ENCODE peak calls at places on chromosomes 7 and 10, in seven cellular contexts. X is sigmoid colon; B is psoas muscle; J is adrenal gland; A is AG09309; U is epithelial cell of esophagus; M is CD8-positive, alpha-beta T cell. W is an unnamed sample.

GRCh38 chr7:131188367-131189339 is 139.0 kb upstream of the MKLN1 start:
- DNase-seq in X (peak), B (peak), J (peak), A (peak), U (peak), M (peak), W (peak)

GRCh38 chr10:112461029-112461887 is 14.2 kb downstream of the VTI1A start:
- DNase-seq in X (no peak), B (no peak), J (no peak), A (peak), U (peak), M (no peak), W (peak)

GRCh38 chr7:67371429-67372305 is 375.0 kb downstream of the TYW1 start:
- DNase-seq in X (peak), B (peak), J (peak), A (peak), U (peak), M (peak), W (peak)

GRCh38 chr7:130387628-130388403 is 7.5 kb downstream of the CPA1 start:
- DNase-seq in X (peak), B (no peak), J (no peak), A (peak), U (no peak), M (no peak), W (peak)

GRCh38 chr10:68371604-68372003 is 35.5 kb downstream of the RUFY2 start:
- DNase-seq in X (no peak), B (no peak), J (no peak), A (no peak), U (no peak), M (no peak), W (no peak)

GRCh38 chr10:123083811-123084210 is 52.0 kb upstream of the HMX3 start:
- DNase-seq in X (no peak), B (no peak), J (no peak), A (no peak), U (no peak), M (no peak), W (no peak)

GRCh38 chr10:119388849-119389345 is 153.6 kb downstream of the RGS10 start:
- DNase-seq in X (no peak), B (no peak), J (no peak), A (no peak), U (peak), M (no peak), W (no peak)

GRCh38 chr7:29806131-29806792 is at the start of gene WIPF3:
- DNase-seq in X (no peak), B (peak), J (peak), A (no peak), U (peak), M (no peak), W (no peak)

GRCh38 chr7:48786951-48787350 is 137.4 kb upstream of the CDC14C start:
- DNase-seq in X (no peak), B (no peak), J (no peak), A (no peak), U (no peak), M (no peak), W (no peak)

GRCh38 chr10:106722524-106722923 is 442.0 kb downstream of the SORCS1 start:
- DNase-seq in X (no peak), B (no peak), J (no peak), A (no peak), U (no peak), M (no peak), W (no peak)

GRCh38 chr7:106139253-106140251 is 27.4 kb upstream of the SYPL1 start:
- DNase-seq in X (peak), B (peak), J (no peak), A (no peak), U (no peak), M (no peak), W (peak)

GRCh38 chr10:129945941-129946760 is 17.9 kb downstream of the EBF3 start:
- DNase-seq in X (peak), B (peak), J (no peak), A (no peak), U (no peak), M (no peak), W (peak)

GRCh38 chr10:74500026-74500704 is 326.2 kb upstream of the KAT6B start:
- DNase-seq in X (no peak), B (no peak), J (no peak), A (no peak), U (no peak), M (no peak), W (no peak)

GRCh38 chr10:63430091-63430998 is 35.4 kb downstream of the JMJD1C start:
- DNase-seq in X (no peak), B (no peak), J (no peak), A (no peak), U (peak), M (no peak), W (peak)

GRCh38 chr10:58438340-58438739 is 53.1 kb downstream of the TFAM start:
- DNase-seq in X (no peak), B (no peak), J (no peak), A (peak), U (peak), M (no peak), W (peak)

GRCh38 chr10:84293574-84294016 is 34.8 kb upstream of the CCSER2 start:
- DNase-seq in X (no peak), B (no peak), J (no peak), A (no peak), U (no peak), M (no peak), W (no peak)

GRCh38 chr7:114402866-114403635 is 11.6 kb upstream of the FOXP2 start:
- DNase-seq in X (no peak), B (no peak), J (no peak), A (no peak), U (no peak), M (no peak), W (no peak)

GRCh38 chr7:46848944-46849343 is 733.0 kb downstream of the TNS3 start:
- DNase-seq in X (no peak), B (no peak), J (no peak), A (peak), U (no peak), M (no peak), W (peak)

GRCh38 chr7:42222891-42223290 is 14.1 kb downstream of the GLI3 start:
- DNase-seq in X (peak), B (no peak), J (no peak), A (no peak), U (no peak), M (no peak), W (no peak)

GRCh38 chr10:76433161-76434005 is 1002.0 kb downstream of the LRMDA start:
- DNase-seq in X (no peak), B (no peak), J (no peak), A (no peak), U (peak), M (no peak), W (no peak)

GRCh38 chr10:107631876-107632275 is 467.4 kb upstream of the SORCS1 start:
- DNase-seq in X (no peak), B (no peak), J (no peak), A (no peak), U (peak), M (no peak), W (no peak)

GRCh38 chr7:93955304-93955703 is 33.8 kb downstream of the GNG11 start:
- DNase-seq in X (no peak), B (no peak), J (no peak), A (no peak), U (no peak), M (no peak), W (no peak)

GRCh38 chr10:29635711-29636144 is 957 bp upstream of the SVIL start:
- DNase-seq in X (no peak), B (no peak), J (no peak), A (no peak), U (no peak), M (peak), W (peak)
- H3K4me3 ChIP-seq in X (no peak), B (peak), J (no peak), A (no peak), U (no peak), M (no peak), W (no peak)

GRCh38 chr10:132453470-132453861 is 56.5 kb downstream of the PWWP2B start:
- DNase-seq in X (no peak), B (no peak), J (no peak), A (no peak), U (no peak), M (no peak), W (no peak)
- H3K4me3 ChIP-seq in X (no peak), B (peak), J (no peak), A (no peak), U (peak), M (no peak), W (peak)

GRCh38 chr7:25857376-25858067 is 294.5 kb upstream of the NFE2L3 start:
- DNase-seq in X (peak), B (peak), J (no peak), A (no peak), U (peak), M (no peak), W (peak)

GRCh38 chr7:25854608-25855497 is 297.1 kb upstream of the NFE2L3 start:
- DNase-seq in X (peak), B (peak), J (peak), A (peak), U (peak), M (no peak), W (peak)

GRCh38 chr7:25858200-25858561 is 293.8 kb upstream of the NFE2L3 start:
- DNase-seq in X (no peak), B (no peak), J (no peak), A (no peak), U (no peak), M (no peak), W (no peak)

GRCh38 chr7:25854059-25854458 is 297.9 kb upstream of the NFE2L3 start:
- DNase-seq in X (no peak), B (no peak), J (no peak), A (no peak), U (no peak), M (no peak), W (no peak)

GRCh38 chr7:25856056-25856780 is 295.8 kb upstream of the NFE2L3 start:
- DNase-seq in X (no peak), B (no peak), J (no peak), A (no peak), U (peak), M (no peak), W (peak)
- H3K4me3 ChIP-seq in X (peak), B (peak), J (no peak), A (peak), U (peak), M (peak), W (peak)

DNA sequence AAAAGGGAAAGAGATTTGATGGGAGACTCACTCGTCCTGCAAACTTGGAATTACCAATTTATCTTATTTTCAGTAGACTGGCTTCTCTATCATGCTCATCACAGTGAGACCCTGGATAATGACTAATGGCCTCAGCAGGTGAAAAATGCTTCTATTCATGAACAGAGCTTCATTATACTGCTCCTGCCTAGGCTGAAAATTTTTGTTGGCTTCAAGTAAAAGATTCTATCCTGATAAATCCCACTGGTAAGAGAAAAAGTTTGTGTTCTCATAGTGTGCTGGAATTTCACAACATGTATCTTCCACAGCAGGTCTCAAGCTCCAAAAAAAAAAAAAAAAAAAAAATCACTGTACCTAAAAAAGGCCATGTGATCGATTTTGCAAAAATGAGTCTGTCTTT is 329.3 kb upstream of the FZD8 start:
- DNase-seq in X (no peak), B (no peak), J (no peak), A (no peak), U (no peak), M (no peak), W (no peak)
- H3K4me3 ChIP-seq in X (no peak), B (no peak), J (no peak), A (no peak), U (no peak), M (no peak), W (no peak)

DNA sequence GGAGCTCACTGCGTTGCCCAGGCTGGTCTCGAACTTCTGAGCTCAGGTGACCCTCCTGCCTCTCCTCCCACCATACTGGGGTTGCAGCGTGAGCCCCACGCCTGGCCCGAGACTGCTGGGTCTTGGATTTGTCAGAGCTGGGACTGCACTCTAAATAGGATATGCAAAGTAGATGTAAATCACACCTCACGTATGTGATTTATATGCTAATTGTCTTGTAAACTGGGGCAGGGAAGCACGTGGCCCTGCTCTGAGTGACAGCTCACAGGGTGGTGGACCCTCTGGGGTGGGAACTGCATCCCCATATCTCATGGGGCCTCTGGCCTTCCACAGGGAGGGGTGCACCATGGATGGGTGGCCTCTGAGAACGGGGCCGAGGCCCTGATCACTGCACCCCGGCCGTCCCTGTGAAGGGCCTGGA is 34.1 kb downstream of the GET4 start:
- DNase-seq in X (no peak), B (no peak), J (no peak), A (no peak), U (no peak), M (no peak), W (no peak)
- H3K4me3 ChIP-seq in X (no peak), B (no peak), J (no peak), A (no peak), U (no peak), M (no peak), W (no peak)

GRCh38 chr10:124453965-124454610 is 4.3 kb upstream of the NKX1-2 start:
- DNase-seq in X (no peak), B (no peak), J (no peak), A (no peak), U (no peak), M (no peak), W (no peak)
- H3K4me3 ChIP-seq in X (no peak), B (no peak), J (no peak), A (no peak), U (no peak), M (no peak), W (no peak)

GRCh38 chr7:117808273-117808868 is 64.9 kb downstream of the CTTNBP2 start:
- DNase-seq in X (no peak), B (peak), J (no peak), A (no peak), U (peak), M (no peak), W (no peak)
- H3K4me3 ChIP-seq in X (no peak), B (no peak), J (no peak), A (no peak), U (no peak), M (no peak), W (no peak)

GRCh38 chr7:149196705-149197171 is 1.4 kb downstream of the ZNF282 start:
- DNase-seq in X (peak), B (no peak), J (peak), A (no peak), U (peak), M (no peak), W (no peak)

GRCh38 chr7:149196151-149196704 is 882 bp downstream of the ZNF282 start:
- DNase-seq in X (peak), B (no peak), J (no peak), A (no peak), U (peak), M (peak), W (no peak)

GRCh38 chr7:149195180-149196150 is at the start of gene ZNF282:
- DNase-seq in X (peak), B (peak), J (peak), A (peak), U (peak), M (peak), W (peak)

GRCh38 chr7:149197675-149198074 is 2.3 kb downstream of the ZNF282 start:
- DNase-seq in X (peak), B (no peak), J (no peak), A (no peak), U (peak), M (no peak), W (no peak)

GRCh38 chr7:149194799-149195179 is 557 bp upstream of the ZNF282 start:
- DNase-seq in X (peak), B (no peak), J (no peak), A (no peak), U (peak), M (no peak), W (no peak)
- H3K4me3 ChIP-seq in X (peak), B (peak), J (no peak), A (peak), U (peak), M (peak), W (peak)

W was measured in fibroblast of villous mesenchyme.